ENCODE peak calls at places on chromosome 19, in eight cellular contexts. One of them, this sample, is unnamed.
A peak's percentile ranks its signal among the peaks of the same experiment; 100 is the strongest.

GRCh38 chr19:8517551-8518442 is 3.8 kb upstream of the ZNF414 start:
- DNase-seq in H54: no peak
- DNase-seq in M059J: no peak
- DNase-seq in iPS-NIHi11: no peak
- DNase-seq in aorta: no peak
- DNase-seq in posterior vena cava: no peak
- DNase-seq in astrocyte: no peak
- DNase-seq in COR-L47: no peak
- DNase-seq in this sample: no peak

GRCh38 chr19:46606019-46606418 is 4.9 kb downstream of the CALM3 start:
- DNase-seq in H54: no peak
- DNase-seq in M059J: no peak
- DNase-seq in iPS-NIHi11: no peak
- DNase-seq in aorta: peak; percentile 41
- DNase-seq in posterior vena cava: peak; percentile 64
- DNase-seq in astrocyte: no peak
- DNase-seq in COR-L47: no peak
- DNase-seq in this sample: peak; percentile 49

GRCh38 chr19:41848666-41849065 is 3.8 kb downstream of the DMRTC2 start:
- DNase-seq in H54: no peak
- DNase-seq in M059J: no peak
- DNase-seq in iPS-NIHi11: no peak
- DNase-seq in aorta: no peak
- DNase-seq in posterior vena cava: peak; percentile 64
- DNase-seq in astrocyte: no peak
- DNase-seq in COR-L47: no peak
- DNase-seq in this sample: peak; percentile 32

GRCh38 chr19:46859637-46860124 is 1.1 kb upstream of the ARHGAP35 start:
- DNase-seq in H54: no peak
- DNase-seq in M059J: peak; percentile 79
- DNase-seq in iPS-NIHi11: no peak
- DNase-seq in aorta: no peak
- DNase-seq in posterior vena cava: peak; percentile 86
- DNase-seq in astrocyte: no peak
- DNase-seq in COR-L47: peak; percentile 88
- DNase-seq in this sample: peak; percentile 77

GRCh38 chr19:35247526-35248309 is 1.1 kb upstream of the LSR start:
- DNase-seq in H54: no peak
- DNase-seq in M059J: no peak
- DNase-seq in iPS-NIHi11: peak; percentile 93
- DNase-seq in aorta: no peak
- DNase-seq in posterior vena cava: peak; percentile 80
- DNase-seq in astrocyte: no peak
- DNase-seq in COR-L47: peak; percentile 96
- DNase-seq in this sample: peak; percentile 92

GRCh38 chr19:56350416-56351045 is 35.9 kb upstream of the ZSCAN5A start:
- DNase-seq in H54: peak; percentile 16
- DNase-seq in M059J: peak; percentile 5
- DNase-seq in iPS-NIHi11: peak; percentile 33
- DNase-seq in aorta: peak; percentile 47
- DNase-seq in posterior vena cava: no peak
- DNase-seq in astrocyte: peak; percentile 11
- DNase-seq in COR-L47: peak; percentile 43
- DNase-seq in this sample: no peak

GRCh38 chr19:13958043-13958442 is 5.7 kb downstream of the DCAF15 start:
- DNase-seq in H54: no peak
- DNase-seq in M059J: no peak
- DNase-seq in iPS-NIHi11: no peak
- DNase-seq in aorta: no peak
- DNase-seq in posterior vena cava: no peak
- DNase-seq in astrocyte: no peak
- DNase-seq in COR-L47: no peak
- DNase-seq in this sample: no peak

GRCh38 chr19:29098091-29098490 is 114.9 kb downstream of the UQCRFS1 start:
- DNase-seq in H54: no peak
- DNase-seq in M059J: no peak
- DNase-seq in iPS-NIHi11: no peak
- DNase-seq in aorta: no peak
- DNase-seq in posterior vena cava: peak; percentile 76
- DNase-seq in astrocyte: no peak
- DNase-seq in COR-L47: no peak
- DNase-seq in this sample: no peak

GRCh38 chr19:35966771-35967170 is 28.2 kb upstream of the SDHAF1 start:
- DNase-seq in H54: no peak
- DNase-seq in M059J: no peak
- DNase-seq in iPS-NIHi11: no peak
- DNase-seq in aorta: no peak
- DNase-seq in posterior vena cava: no peak
- DNase-seq in astrocyte: no peak
- DNase-seq in COR-L47: no peak
- DNase-seq in this sample: no peak

GRCh38 chr19:34642241-34642640 is 34.7 kb downstream of the SCGB2B2 start:
- DNase-seq in H54: no peak
- DNase-seq in M059J: no peak
- DNase-seq in iPS-NIHi11: no peak
- DNase-seq in aorta: no peak
- DNase-seq in posterior vena cava: no peak
- DNase-seq in astrocyte: no peak
- DNase-seq in COR-L47: no peak
- DNase-seq in this sample: no peak

GRCh38 chr19:41774515-41774980 is 19.2 kb downstream of the CEACAM6 start:
- DNase-seq in H54: no peak
- DNase-seq in M059J: no peak
- DNase-seq in iPS-NIHi11: no peak
- DNase-seq in aorta: no peak
- DNase-seq in posterior vena cava: no peak
- DNase-seq in astrocyte: no peak
- DNase-seq in COR-L47: peak; percentile 20
- DNase-seq in this sample: no peak

GRCh38 chr19:16370671-16371391 is 46.2 kb downstream of the KLF2 start:
- DNase-seq in H54: no peak
- DNase-seq in M059J: no peak
- DNase-seq in iPS-NIHi11: no peak
- DNase-seq in aorta: peak; percentile 31
- DNase-seq in posterior vena cava: no peak
- DNase-seq in astrocyte: no peak
- DNase-seq in COR-L47: no peak
- DNase-seq in this sample: peak; percentile 61

GRCh38 chr19:18107235-18108083 is 9.9 kb downstream of the MAST3 start:
- DNase-seq in H54: no peak
- DNase-seq in M059J: no peak
- DNase-seq in iPS-NIHi11: no peak
- DNase-seq in aorta: no peak
- DNase-seq in posterior vena cava: no peak
- DNase-seq in astrocyte: no peak
- DNase-seq in COR-L47: no peak
- DNase-seq in this sample: no peak

This sample was measured in upper lobe of right lung.